ENCODE peak calls at places on chromosomes 6 and 20, in five cellular contexts. A is SHP77 treated with DMSO at 0.1 percent for 48 hours, W is Kasumi-1, F is COR-L47, N is neural crest cell. H is an unnamed sample.

GRCh38 chr6:156857573-156857972 is 80.4 kb downstream of the ARID1B start:
- DNase-seq in W (no peak), A (no peak), N (no peak), F (no peak), H (peak)

GRCh38 chr6:75800708-75801505 is 51.9 kb downstream of the MYO6 start:
- DNase-seq in F (no peak), A (no peak), W (no peak), N (no peak), H (no peak)

GRCh38 chr6:146770275-146770964 is 171.6 kb downstream of the ADGB start:
- DNase-seq in A (no peak), N (no peak), F (no peak), W (peak), H (no peak)

GRCh38 chr6:42978487-42978792 is 541 bp downstream of the PEX6 start:
- DNase-seq in F (no peak), W (no peak), N (peak), A (no peak), H (peak)

GRCh38 chr6:145036848-145037567 is 698.3 kb downstream of the EPM2A start:
- DNase-seq in A (no peak), F (no peak), W (no peak), N (no peak), H (no peak)

GRCh38 chr6:3919130-3919628 is 70.0 kb downstream of the FAM50B start:
- DNase-seq in F (peak), N (no peak), W (no peak), A (no peak), H (no peak)

GRCh38 chr20:3887870-3888614 is 1.1 kb upstream of the PANK2 start:
- DNase-seq in F (no peak), A (no peak), N (no peak), W (no peak), H (no peak)

GRCh38 chr20:20487811-20488210 is 119.9 kb downstream of the INSM1 start:
- DNase-seq in F (no peak), W (no peak), N (no peak), A (no peak), H (no peak)

GRCh38 chr20:10558635-10559187 is 115.1 kb downstream of the JAG1 start:
- DNase-seq in N (no peak), F (no peak), W (no peak), A (no peak), H (peak)

GRCh38 chr6:45003400-45003799 is 324.7 kb upstream of the RUNX2 start:
- DNase-seq in N (no peak), W (no peak), A (no peak), F (no peak), H (no peak)